ENCODE peak calls at places on chromosomes 1 and 21, in four cellular contexts. One of them, this sample, is unnamed.
A peak's percentile ranks its signal among the peaks of the same experiment; 100 is the strongest.

GRCh38 chr1:6490181-6491075 is 1.0 kb downstream of the PLEKHG5 start:
- DNase-seq in HepG2: peak; percentile 54
- DNase-seq in K562: peak; percentile 82
- DNase-seq in HCT116: peak; percentile 59
- DNase-seq in this sample: no peak

GRCh38 chr1:157306896-157307295 is 168.7 kb upstream of the ETV3 start:
- DNase-seq in HCT116: no peak
- DNase-seq in K562: no peak
- DNase-seq in HepG2: no peak
- DNase-seq in this sample: no peak

GRCh38 chr1:208174736-208175507 is 69.3 kb downstream of the PLXNA2 start:
- DNase-seq in K562: no peak
- DNase-seq in HCT116: no peak
- DNase-seq in HepG2: peak; percentile 66
- DNase-seq in this sample: no peak

GRCh38 chr1:201089621-201090020 is 22.6 kb downstream of the CACNA1S start:
- DNase-seq in HCT116: no peak
- DNase-seq in HepG2: no peak
- DNase-seq in K562: no peak
- DNase-seq in this sample: no peak

GRCh38 chr1:28526886-28527285 is 21.0 kb downstream of the RCC1 start:
- DNase-seq in HepG2: no peak
- DNase-seq in K562: no peak
- DNase-seq in HCT116: peak; percentile 87
- DNase-seq in this sample: no peak

GRCh38 chr1:169894424-169895145 is 889 bp upstream of the SCYL3 start:
- DNase-seq in HepG2: no peak
- DNase-seq in HCT116: no peak
- DNase-seq in K562: peak; percentile 38
- DNase-seq in this sample: no peak

GRCh38 chr1:30877205-30877912 is 31.2 kb downstream of the SDC3 start:
- DNase-seq in K562: no peak
- DNase-seq in HCT116: no peak
- DNase-seq in HepG2: no peak
- DNase-seq in this sample: no peak

GRCh38 chr1:203268901-203269653 is 36.2 kb upstream of the BTG2 start:
- DNase-seq in HepG2: peak; percentile 67
- DNase-seq in K562: peak; percentile 76
- DNase-seq in HCT116: peak; percentile 64
- DNase-seq in this sample: peak; percentile 69

GRCh38 chr21:42520628-42521253 is 7.1 kb downstream of the SLC37A1 start:
- DNase-seq in K562: peak; percentile 64
- DNase-seq in HepG2: no peak
- DNase-seq in HCT116: no peak
- DNase-seq in this sample: no peak

GRCh38 chr1:21741206-21741605 is 41.7 kb downstream of the USP48 start:
- DNase-seq in K562: no peak
- DNase-seq in HCT116: no peak
- DNase-seq in HepG2: no peak
- DNase-seq in this sample: no peak

GRCh38 chr1:11027316-11027715 is 14.9 kb downstream of the TARDBP start:
- DNase-seq in K562: no peak
- DNase-seq in HepG2: no peak
- DNase-seq in HCT116: no peak
- DNase-seq in this sample: no peak

GRCh38 chr1:51950701-51951100 is 39.8 kb downstream of the RAB3B start:
- DNase-seq in HepG2: no peak
- DNase-seq in HCT116: no peak
- DNase-seq in K562: no peak
- DNase-seq in this sample: no peak

GRCh38 chr1:147452809-147453208 is 88.5 kb upstream of the BCL9 start:
- DNase-seq in HCT116: no peak
- DNase-seq in HepG2: no peak
- DNase-seq in K562: no peak
- DNase-seq in this sample: no peak

GRCh38 chr1:147669475-147670318 is 627 bp downstream of the ACP6 start:
- DNase-seq in K562: no peak
- DNase-seq in HCT116: no peak
- DNase-seq in HepG2: peak; percentile 39
- DNase-seq in this sample: no peak

GRCh38 chr1:58812926-58813325 is 29.1 kb upstream of the JUN start:
- DNase-seq in HepG2: no peak
- DNase-seq in K562: no peak
- DNase-seq in HCT116: no peak
- DNase-seq in this sample: no peak

GRCh38 chr1:23483327-23484252 is at the start of gene ASAP3:
- DNase-seq in K562: peak; percentile 33
- DNase-seq in HCT116: no peak
- DNase-seq in HepG2: peak; percentile 17
- DNase-seq in this sample: no peak

GRCh38 chr1:230403442-230403841 is 22.7 kb downstream of the PGBD5 start:
- DNase-seq in HCT116: no peak
- DNase-seq in K562: no peak
- DNase-seq in HepG2: no peak
- DNase-seq in this sample: no peak

GRCh38 chr1:228039986-228040385 is 33.2 kb downstream of the WNT3A start:
- DNase-seq in HCT116: no peak
- DNase-seq in K562: no peak
- DNase-seq in HepG2: no peak
- DNase-seq in this sample: no peak

GRCh38 chr1:209207701-209208286 is 375.7 kb upstream of the CAMK1G start:
- DNase-seq in K562: peak; percentile 38
- DNase-seq in HCT116: no peak
- DNase-seq in HepG2: peak; percentile 24
- DNase-seq in this sample: no peak

GRCh38 chr1:91798241-91798648 is 87.7 kb downstream of the TGFBR3 start:
- DNase-seq in K562: no peak
- DNase-seq in HCT116: no peak
- DNase-seq in HepG2: no peak
- DNase-seq in this sample: no peak

GRCh38 chr1:206924549-206925115 is 2.9 kb upstream of the FCMR start:
- DNase-seq in HCT116: no peak
- DNase-seq in K562: no peak
- DNase-seq in HepG2: no peak
- DNase-seq in this sample: no peak

GRCh38 chr21:46213620-46214286 is 14.8 kb downstream of the LSS start:
- DNase-seq in K562: no peak
- DNase-seq in HCT116: no peak
- DNase-seq in HepG2: no peak
- DNase-seq in this sample: no peak

GRCh38 chr1:5312870-5313269 is 658.5 kb downstream of the AJAP1 start:
- DNase-seq in HCT116: no peak
- DNase-seq in HepG2: no peak
- DNase-seq in K562: no peak
- DNase-seq in this sample: no peak

GRCh38 chr1:102970496-102971078 is 137.7 kb downstream of the COL11A1 start:
- DNase-seq in K562: peak; percentile 9
- DNase-seq in HepG2: peak; percentile 57
- DNase-seq in HCT116: peak; percentile 51
- DNase-seq in this sample: peak; percentile 8

DNA sequence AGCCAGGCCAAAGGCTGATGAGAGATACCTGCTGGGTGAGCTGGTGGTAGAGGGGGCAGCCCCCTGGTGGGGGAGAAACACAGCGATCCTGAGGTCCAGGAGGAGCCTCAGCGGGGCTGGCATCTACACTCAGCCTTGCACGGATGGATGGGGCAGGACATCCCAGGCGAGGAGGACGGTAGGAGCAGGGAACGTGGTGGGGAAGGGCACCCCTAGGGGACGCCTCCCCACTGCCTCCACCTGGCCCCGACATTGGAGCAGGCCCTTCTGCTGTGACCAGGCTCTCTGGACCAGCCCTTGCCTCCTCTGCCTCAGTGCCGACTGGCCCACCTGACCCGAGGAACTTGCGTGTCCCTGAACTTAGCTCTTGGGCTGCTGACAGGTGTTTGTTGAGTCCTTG is 6.4 kb upstream of the MMEL1 start:
- DNase-seq in HCT116: no peak
- DNase-seq in K562: no peak
- DNase-seq in HepG2: no peak
- DNase-seq in this sample: no peak
- TF ChIP-seq CTCF in HCT116: no peak
- TF ChIP-seq CTCF in K562: peak; percentile 15
- TF ChIP-seq CTCF in HepG2: peak; percentile 32
- TF ChIP-seq CTCF in this sample: no peak

DNA sequence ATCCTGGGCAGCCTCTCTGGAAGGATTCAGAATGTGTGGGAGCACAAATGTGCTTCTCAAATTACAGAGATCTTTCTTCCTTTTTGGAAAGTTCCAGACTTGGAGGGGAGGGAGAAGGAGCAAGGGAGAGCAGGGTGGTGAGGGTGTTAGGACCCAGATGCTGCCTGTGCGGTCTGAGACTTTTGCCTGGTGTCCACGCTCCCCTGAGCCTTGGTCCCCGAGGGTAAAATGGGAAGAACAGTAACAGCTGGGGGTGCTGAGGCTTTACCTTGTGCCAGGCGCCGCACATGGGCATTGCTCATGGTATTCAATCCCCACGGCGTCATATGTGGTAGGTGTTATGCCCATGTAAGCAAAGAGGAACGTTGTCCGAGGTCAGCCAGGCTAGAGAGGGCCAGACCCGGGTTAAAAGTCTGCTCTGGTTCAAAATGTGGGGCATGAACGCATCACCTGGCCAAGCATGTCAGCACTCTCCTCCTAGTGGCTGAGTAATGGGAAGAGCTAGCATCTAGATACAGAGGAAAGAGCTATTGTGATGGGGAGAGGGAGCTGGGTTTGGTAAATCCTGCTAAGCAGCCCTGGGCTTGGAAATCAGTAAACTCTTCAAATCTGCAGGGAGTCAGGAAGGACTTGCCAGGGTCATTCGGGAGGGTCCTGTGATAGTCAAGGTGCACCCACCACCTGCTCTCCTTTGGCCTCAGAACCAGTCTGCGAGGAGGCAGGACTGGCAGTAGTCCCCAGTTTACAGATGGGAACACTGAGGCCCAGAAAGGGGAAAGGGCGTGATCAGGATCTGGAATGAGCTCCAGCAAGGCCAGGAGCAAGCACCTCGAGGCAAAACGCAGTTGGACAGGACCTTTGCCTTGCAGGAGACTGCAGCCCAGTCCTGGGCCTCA is 4.5 kb upstream of the RUNX3 start:
- DNase-seq in HCT116: no peak
- DNase-seq in HepG2: no peak
- DNase-seq in K562: no peak
- DNase-seq in this sample: no peak
- H3K27me3 ChIP-seq in HCT116: no peaks in the 10 kb centered on the region
- H3K27me3 ChIP-seq in HepG2: peaks cover 56% of the 10 kb centered on the region
- H3K27me3 ChIP-seq in K562: peaks cover 91% of the 10 kb centered on the region
- H3K27me3 ChIP-seq in this sample: no peaks in the 10 kb centered on the region

DNA sequence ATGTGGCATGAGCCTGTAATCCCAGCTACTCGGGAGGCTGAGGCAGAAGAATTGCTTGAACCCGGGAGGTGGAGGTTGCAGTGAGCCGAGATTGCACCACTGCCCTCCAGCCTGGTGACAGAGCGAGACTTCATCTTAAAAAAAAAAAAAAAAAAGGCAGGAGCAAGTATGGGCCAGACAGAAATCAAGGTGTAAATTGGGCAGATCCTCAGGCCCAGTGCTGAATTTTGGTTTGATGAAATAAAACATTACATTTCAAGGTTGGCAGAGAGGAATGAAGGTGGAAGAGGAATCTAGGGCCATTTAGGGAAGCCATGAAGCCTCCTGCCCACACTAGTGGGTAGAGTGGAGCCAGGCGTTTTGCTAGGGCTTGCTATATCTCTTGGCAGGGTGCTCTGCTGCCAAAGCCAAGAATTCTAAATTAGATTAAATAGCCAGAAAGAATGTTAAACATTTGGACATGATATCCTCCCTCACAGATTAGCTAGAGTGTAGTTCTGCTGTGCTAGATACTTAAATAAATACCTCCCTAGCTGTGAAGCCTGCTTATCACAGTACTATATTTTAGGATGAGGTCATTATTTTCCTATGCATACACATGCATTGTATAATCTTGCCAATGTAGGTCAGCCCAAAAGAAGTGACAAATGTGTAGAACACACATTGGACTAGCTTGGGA is 16.6 kb upstream of the LGALS8 start:
- DNase-seq in HepG2: peak; percentile 46
- DNase-seq in K562: no peak
- DNase-seq in HCT116: no peak
- DNase-seq in this sample: no peak
- TF ChIP-seq TCF7L2 in HepG2: no peak
- TF ChIP-seq TCF7L2 in K562: no peak
- TF ChIP-seq TCF7L2 in HCT116: no peak
- TF ChIP-seq TCF7L2 in this sample: peak; percentile 66

GRCh38 chr1:183956559-183957188 is 80.9 kb downstream of the COLGALT2 start:
- DNase-seq in K562: no peak
- DNase-seq in HepG2: no peak
- DNase-seq in HCT116: peak; percentile 22
- DNase-seq in this sample: peak; percentile 35
- TF ChIP-seq CTCF in K562: peak; percentile 46
- TF ChIP-seq CTCF in HepG2: no peak
- TF ChIP-seq CTCF in HCT116: no peak
- TF ChIP-seq CTCF in this sample: peak; percentile 17